ENCODE peak calls at places on chromosome 19, in five cellular contexts. T is neuronal stem cell, B is H9, J is mesenchymal stem cell, L is H1. S is an unnamed sample.

GRCh38 chr19:925912-926594 is at the start of gene ARID3A:
- DNase-seq in J (no peak), T (no peak), L (no peak), B (peak; percentile 71), S (peak; percentile 55)

GRCh38 chr19:1042689-1043511 is 3.0 kb downstream of the ABCA7 start:
- DNase-seq in J (no peak), L (no peak), T (no peak), B (peak; percentile 26), S (no peak)

GRCh38 chr19:41421314-41421713 is 5.9 kb downstream of the B3GNT8 start:
- DNase-seq in J (no peak), B (no peak), T (no peak), L (no peak), S (no peak)

GRCh38 chr19:45439569-45440258 is 16.0 kb upstream of the ERCC1 start:
- DNase-seq in J (peak; percentile 88), L (no peak), B (peak; percentile 77), T (no peak), S (peak; percentile 80)

GRCh38 chr19:48394331-48395169 is 1.1 kb downstream of the GRIN2D start:
- DNase-seq in T (no peak), J (no peak), B (peak; percentile 46), L (no peak), S (no peak)

GRCh38 chr19:38898788-38899446 is 501 bp downstream of the SIRT2 start:
- DNase-seq in L (no peak), T (peak; percentile 20), J (peak; percentile 49), B (no peak), S (no peak)

GRCh38 chr19:5046339-5047039 is 77.6 kb downstream of the KDM4B start:
- DNase-seq in J (peak; percentile 84), L (no peak), B (no peak), T (no peak), S (no peak)

GRCh38 chr19:2735374-2735773 is 4.4 kb downstream of the SLC39A3 start:
- DNase-seq in B (no peak), T (no peak), L (no peak), J (no peak), S (no peak)

GRCh38 chr19:21127001-21127400 is 14.8 kb upstream of the ZNF431 start:
- DNase-seq in T (no peak), L (no peak), J (no peak), B (no peak), S (peak; percentile 8)

GRCh38 chr19:16067205-16067938 is 8.9 kb upstream of the TPM4 start:
- DNase-seq in T (no peak), B (no peak), L (no peak), J (no peak), S (no peak)

GRCh38 chr19:46495789-46496099 is at the start of gene PNMA8B:
- DNase-seq in T (peak; percentile 96), L (peak; percentile 78), J (peak; percentile 67), B (peak; percentile 96), S (no peak)

GRCh38 chr19:6066661-6067646 is 43.3 kb downstream of the RFX2 start:
- DNase-seq in T (peak; percentile 95), J (peak; percentile 99), L (no peak), B (peak; percentile 79), S (peak; percentile 98)

GRCh38 chr19:4379383-4380253 is 20.7 kb downstream of the SH3GL1 start:
- DNase-seq in B (no peak), J (no peak), L (no peak), T (no peak), S (peak; percentile 89)

GRCh38 chr19:56423276-56423984 is 19.3 kb downstream of the ZNF583 start:
- DNase-seq in J (peak; percentile 9), T (no peak), B (no peak), L (no peak), S (no peak)

GRCh38 chr19:38695832-38696732 is 48.2 kb downstream of the CAPN12 start:
- DNase-seq in T (no peak), B (no peak), J (no peak), L (no peak), S (no peak)

GRCh38 chr19:1817553-1818179 is 5.6 kb upstream of the ATP8B3 start:
- DNase-seq in L (no peak), J (no peak), T (no peak), B (no peak), S (no peak)

GRCh38 chr19:14141041-14141440 is 4.7 kb upstream of the ASF1B start:
- DNase-seq in J (no peak), B (no peak), T (no peak), L (no peak), S (no peak)

GRCh38 chr19:53088091-53088490 is 15.1 kb downstream of the ZNF160 start:
- DNase-seq in B (no peak), J (no peak), L (no peak), T (no peak), S (peak; percentile 42)

GRCh38 chr19:54345938-54346386 is 7.0 kb upstream of the LILRA4 start:
- DNase-seq in B (no peak), T (no peak), J (no peak), L (no peak), S (no peak)

GRCh38 chr19:48629599-48630288 is 7.4 kb downstream of the DBP start:
- DNase-seq in L (peak; percentile 97), J (peak; percentile 71), T (peak; percentile 83), B (peak; percentile 99), S (peak; percentile 87)

GRCh38 chr19:52601025-52601973 is 31.2 kb downstream of the ZNF701 start:
- DNase-seq in B (peak; percentile 94), T (peak; percentile 83), L (peak; percentile 46), J (peak; percentile 87), S (peak; percentile 95)

GRCh38 chr19:14116918-14117578 is 514 bp downstream of the PRKACA start:
- DNase-seq in L (no peak), B (no peak), J (no peak), T (no peak), S (no peak)

GRCh38 chr19:17229890-17230289 is 3.9 kb downstream of the OCEL1 start:
- DNase-seq in T (no peak), L (no peak), J (no peak), B (no peak), S (no peak)

GRCh38 chr19:17933414-17934129 is 757 bp downstream of the CCDC124 start:
- DNase-seq in L (no peak), B (no peak), J (peak; percentile 42), T (no peak), S (peak; percentile 76)

GRCh38 chr19:5090780-5091575 is 122.1 kb downstream of the KDM4B start:
- DNase-seq in T (peak; percentile 24), L (no peak), B (no peak), J (peak; percentile 51), S (peak; percentile 33)

GRCh38 chr19:50046649-50047503 is 21.1 kb downstream of the ZNF473 start:
- DNase-seq in L (no peak), T (no peak), J (no peak), B (no peak), S (peak; percentile 90)

GRCh38 chr19:34539396-34539795 is 57.8 kb downstream of the WTIP start:
- DNase-seq in J (no peak), L (no peak), B (no peak), T (no peak), S (no peak)

DNA sequence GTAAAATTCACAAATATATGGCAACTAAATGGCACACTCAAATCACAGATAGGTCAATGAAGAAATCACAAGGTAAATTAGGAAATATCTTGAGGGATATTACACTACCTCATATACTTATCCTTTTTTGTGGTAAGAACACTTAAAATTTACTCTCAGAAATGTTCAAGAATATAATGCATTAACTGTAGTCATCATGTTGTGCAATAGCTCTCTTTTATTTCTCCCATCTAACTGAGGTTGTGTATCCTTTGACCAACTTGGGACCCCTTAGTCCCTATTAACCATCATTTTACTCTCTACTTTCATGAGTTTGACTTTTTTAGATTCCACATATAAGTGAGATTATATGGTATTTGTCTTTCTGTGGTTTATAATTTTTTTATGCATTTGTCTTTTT is 52.6 kb downstream of the WTIP start:
- DNase-seq in B (no peak), L (no peak), T (no peak), J (no peak), S (no peak)
- H3K27me3 ChIP-seq in B (no peaks in the 10 kb centered on the region), L (no peaks in the 10 kb centered on the region), T (peaks cover 5% of the 10 kb centered on the region), J (no peaks in the 10 kb centered on the region), S (no peaks in the 10 kb centered on the region)

DNA sequence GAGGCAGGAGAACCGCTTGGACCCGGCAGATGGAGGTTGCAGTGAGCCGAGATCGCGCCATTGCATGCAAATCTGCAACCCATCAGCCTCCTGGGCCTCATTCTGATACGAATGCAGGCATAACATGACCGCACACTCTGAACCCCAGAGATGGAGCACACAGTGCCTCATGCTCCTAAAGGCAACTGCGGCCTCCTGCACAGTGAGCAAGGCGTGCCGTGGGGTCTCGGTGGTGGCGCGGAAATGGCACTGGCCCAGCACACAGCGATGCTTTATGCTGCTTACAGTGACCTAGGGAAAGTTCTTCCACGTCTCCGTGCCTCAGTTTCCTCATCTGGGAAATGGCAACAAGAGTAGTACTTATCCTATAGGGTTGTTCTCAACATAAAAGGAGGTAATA is 2.0 kb upstream of the C19orf12 start:
- DNase-seq in T (no peak), L (no peak), B (no peak), J (no peak), S (no peak)
- H4K91ac ChIP-seq in T (no peak overlapping the region), L (no peak overlapping the region), B (no peak overlapping the region), J (no peak overlapping the region), S (no peak overlapping the region)

DNA sequence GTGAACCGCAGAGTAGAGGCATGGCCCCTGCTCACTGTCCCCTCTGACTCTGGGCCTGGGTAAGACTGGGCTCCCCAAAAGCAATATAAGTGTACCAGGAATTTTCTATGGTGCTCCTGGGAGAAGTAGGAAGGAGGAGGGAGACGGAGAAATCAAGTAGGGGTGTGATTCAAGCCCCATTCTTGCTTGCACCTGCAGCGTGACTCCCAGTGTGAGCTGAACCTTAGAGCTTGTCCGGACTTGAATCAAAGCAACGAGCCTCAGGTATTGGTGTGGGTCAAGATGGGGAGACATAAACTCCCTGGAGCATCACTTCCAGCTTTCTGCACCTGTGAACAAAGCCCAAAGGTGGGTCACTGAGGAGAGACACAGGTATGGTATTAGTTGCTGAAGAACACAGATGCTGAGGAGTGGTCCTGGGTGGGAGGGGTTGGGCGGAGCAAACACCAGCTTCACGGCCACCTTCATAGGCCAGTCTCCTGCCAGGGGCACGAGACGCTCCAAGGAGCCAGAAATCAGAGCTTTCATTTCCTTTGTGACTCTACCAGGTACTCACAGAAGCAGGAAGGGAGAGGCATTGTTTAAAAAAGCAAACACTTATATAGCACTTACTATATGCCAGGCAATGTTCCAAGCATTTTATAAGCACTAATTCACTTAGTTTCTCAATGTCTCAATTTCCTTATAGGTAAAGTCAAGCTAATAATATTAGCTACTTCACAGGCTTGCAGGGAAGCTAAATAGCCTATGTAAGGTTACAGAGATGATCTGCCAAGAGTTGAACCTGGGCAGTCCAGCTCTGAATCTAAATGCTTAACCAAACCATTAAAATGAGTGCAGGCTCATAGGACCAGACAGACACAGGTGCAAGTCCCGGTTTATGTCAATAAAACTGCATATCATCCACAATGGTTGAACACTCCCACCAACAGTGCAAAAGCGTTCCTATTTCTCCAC is 775.3 kb downstream of the UQCRFS1 start:
- DNase-seq in J (no peak), B (no peak), L (no peak), T (no peak), S (no peak)
- H2BK12ac ChIP-seq in J (no peak overlapping the region), B (no peak overlapping the region), L (no peak overlapping the region), T (no peak overlapping the region), S (no peak overlapping the region)

DNA sequence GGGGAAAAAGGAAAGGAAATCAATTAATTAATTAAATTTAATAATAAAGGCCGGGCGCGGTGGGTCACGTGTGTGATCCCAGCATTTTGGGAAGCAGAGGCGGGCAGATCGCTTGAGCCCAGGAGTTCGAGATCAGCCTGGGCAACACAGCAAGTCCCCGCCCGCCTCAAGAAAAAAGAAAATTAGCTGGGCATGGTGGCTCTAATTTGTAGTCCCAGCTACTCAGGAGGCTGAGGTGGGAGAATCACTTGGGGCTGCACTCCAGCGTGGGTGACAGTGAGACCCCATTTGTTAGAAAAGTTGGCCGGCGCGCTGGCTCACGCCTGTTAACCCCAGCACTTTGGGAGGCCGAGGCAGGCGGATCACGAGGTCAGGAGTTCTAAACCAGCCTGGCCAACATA is 733 bp upstream of the CD320 start:
- DNase-seq in J (no peak), L (no peak), T (no peak), B (no peak), S (no peak)
- H3K27me3 ChIP-seq in J (no peaks in the 10 kb centered on the region), L (no peaks in the 10 kb centered on the region), T (no peaks in the 10 kb centered on the region), B (no peaks in the 10 kb centered on the region), S (no peaks in the 10 kb centered on the region)

S was measured in trophoblast cell.